ENCODE peak calls at places on chromosomes 1 and 21, in eight cellular contexts. One of them, this sample, is unnamed.

GRCh38 chr1:211683396-211684297 is 8.2 kb upstream of the NEK2 start:
- DNase-seq in cardiac muscle cell: no peak
- DNase-seq in Calu3: no peak
- DNase-seq in astrocyte of the spinal cord: no peak
- DNase-seq in progenitor cell of endocrine pancreas: no peak
- DNase-seq in HFFc6: no peak
- DNase-seq in GM23338: no peak
- DNase-seq in choroid plexus epithelial cell: no peak
- DNase-seq in this sample: no peak

GRCh38 chr1:108845991-108846390 is 10.9 kb downstream of the AKNAD1 start:
- DNase-seq in choroid plexus epithelial cell: no peak
- DNase-seq in GM23338: no peak
- DNase-seq in Calu3: no peak
- DNase-seq in cardiac muscle cell: no peak
- DNase-seq in progenitor cell of endocrine pancreas: no peak
- DNase-seq in astrocyte of the spinal cord: no peak
- DNase-seq in HFFc6: no peak
- DNase-seq in this sample: no peak

GRCh38 chr1:151881479-151881878 is 27.8 kb downstream of the THEM4 start:
- DNase-seq in HFFc6: no peak
- DNase-seq in choroid plexus epithelial cell: no peak
- DNase-seq in GM23338: peak
- DNase-seq in cardiac muscle cell: no peak
- DNase-seq in Calu3: no peak
- DNase-seq in progenitor cell of endocrine pancreas: no peak
- DNase-seq in astrocyte of the spinal cord: no peak
- DNase-seq in this sample: no peak

GRCh38 chr21:45220106-45220505 is 67.6 kb downstream of the POFUT2 start:
- DNase-seq in Calu3: no peak
- DNase-seq in HFFc6: no peak
- DNase-seq in progenitor cell of endocrine pancreas: no peak
- DNase-seq in astrocyte of the spinal cord: no peak
- DNase-seq in cardiac muscle cell: no peak
- DNase-seq in choroid plexus epithelial cell: peak
- DNase-seq in GM23338: no peak
- DNase-seq in this sample: no peak

GRCh38 chr1:24199291-24199900 is 12.3 kb upstream of the IFNLR1 start:
- DNase-seq in progenitor cell of endocrine pancreas: peak
- DNase-seq in HFFc6: peak
- DNase-seq in cardiac muscle cell: peak
- DNase-seq in Calu3: peak
- DNase-seq in astrocyte of the spinal cord: peak
- DNase-seq in choroid plexus epithelial cell: peak
- DNase-seq in GM23338: peak
- DNase-seq in this sample: peak

GRCh38 chr1:201760516-201760915 is 68.4 kb upstream of the IPO9 start:
- DNase-seq in HFFc6: no peak
- DNase-seq in astrocyte of the spinal cord: peak
- DNase-seq in choroid plexus epithelial cell: peak
- DNase-seq in cardiac muscle cell: no peak
- DNase-seq in progenitor cell of endocrine pancreas: no peak
- DNase-seq in Calu3: no peak
- DNase-seq in GM23338: peak
- DNase-seq in this sample: no peak

GRCh38 chr1:150021191-150021688 is 10.7 kb upstream of the OTUD7B start:
- DNase-seq in progenitor cell of endocrine pancreas: no peak
- DNase-seq in astrocyte of the spinal cord: no peak
- DNase-seq in Calu3: peak
- DNase-seq in cardiac muscle cell: peak
- DNase-seq in GM23338: no peak
- DNase-seq in choroid plexus epithelial cell: no peak
- DNase-seq in HFFc6: no peak
- DNase-seq in this sample: no peak

GRCh38 chr1:211135342-211135950 is 1.5 kb upstream of the KCNH1 start:
- DNase-seq in cardiac muscle cell: peak
- DNase-seq in progenitor cell of endocrine pancreas: no peak
- DNase-seq in GM23338: peak
- DNase-seq in astrocyte of the spinal cord: peak
- DNase-seq in Calu3: no peak
- DNase-seq in HFFc6: peak
- DNase-seq in choroid plexus epithelial cell: peak
- DNase-seq in this sample: no peak

GRCh38 chr1:153293480-153293775 is 19.3 kb downstream of the PGLYRP3 start:
- DNase-seq in Calu3: no peak
- DNase-seq in HFFc6: no peak
- DNase-seq in progenitor cell of endocrine pancreas: no peak
- DNase-seq in choroid plexus epithelial cell: no peak
- DNase-seq in GM23338: no peak
- DNase-seq in cardiac muscle cell: no peak
- DNase-seq in astrocyte of the spinal cord: no peak
- DNase-seq in this sample: no peak

GRCh38 chr1:153292740-153293479 is 19.8 kb downstream of the PGLYRP3 start:
- DNase-seq in choroid plexus epithelial cell: no peak
- DNase-seq in cardiac muscle cell: no peak
- DNase-seq in astrocyte of the spinal cord: no peak
- DNase-seq in HFFc6: no peak
- DNase-seq in Calu3: no peak
- DNase-seq in progenitor cell of endocrine pancreas: no peak
- DNase-seq in GM23338: peak
- DNase-seq in this sample: no peak

GRCh38 chr1:153292185-153292584 is 20.6 kb downstream of the PGLYRP3 start:
- DNase-seq in choroid plexus epithelial cell: no peak
- DNase-seq in astrocyte of the spinal cord: no peak
- DNase-seq in GM23338: no peak
- DNase-seq in progenitor cell of endocrine pancreas: no peak
- DNase-seq in cardiac muscle cell: no peak
- DNase-seq in Calu3: no peak
- DNase-seq in HFFc6: no peak
- DNase-seq in this sample: no peak

GRCh38 chr1:153291514-153291913 is 21.2 kb downstream of the PGLYRP3 start:
- DNase-seq in progenitor cell of endocrine pancreas: no peak
- DNase-seq in GM23338: no peak
- DNase-seq in astrocyte of the spinal cord: no peak
- DNase-seq in HFFc6: no peak
- DNase-seq in cardiac muscle cell: no peak
- DNase-seq in choroid plexus epithelial cell: no peak
- DNase-seq in Calu3: no peak
- DNase-seq in this sample: no peak

DNA sequence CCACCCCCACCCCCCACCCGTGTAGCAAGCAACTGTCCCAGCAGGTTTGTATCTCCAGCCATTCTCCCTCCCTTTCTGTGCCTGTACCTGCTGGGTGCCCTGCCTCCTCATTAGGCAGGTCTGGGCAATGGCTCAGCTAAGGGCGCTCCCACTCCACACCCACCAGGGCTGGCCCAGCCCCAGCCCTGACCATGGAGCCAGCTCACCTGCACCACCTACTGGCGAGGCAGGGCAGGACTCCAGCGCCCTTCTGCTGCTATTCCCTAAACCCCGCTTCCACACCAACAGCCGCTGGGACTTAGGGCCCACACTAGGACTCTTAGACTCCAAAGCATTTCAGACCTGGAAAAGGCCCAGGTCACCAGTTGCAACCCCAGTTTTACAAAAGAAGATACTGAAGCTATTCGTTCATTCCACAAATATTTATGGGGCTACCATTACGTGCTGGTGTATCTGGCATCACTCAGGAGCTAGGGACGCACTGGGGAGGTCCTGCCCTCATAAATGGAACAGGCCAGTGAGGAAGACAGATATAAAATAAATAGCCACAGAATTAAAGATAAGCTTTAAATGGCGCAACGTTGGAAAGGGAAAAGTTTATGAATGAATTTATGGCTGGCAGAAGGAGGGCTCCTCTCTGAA is 24.0 kb downstream of the PGLYRP3 start:
- DNase-seq in choroid plexus epithelial cell: no peak
- DNase-seq in astrocyte of the spinal cord: no peak
- DNase-seq in GM23338: peak
- DNase-seq in cardiac muscle cell: no peak
- DNase-seq in progenitor cell of endocrine pancreas: no peak
- DNase-seq in HFFc6: no peak
- DNase-seq in Calu3: peak
- DNase-seq in this sample: peak
- TF ChIP-seq CTCF in choroid plexus epithelial cell: peak
- TF ChIP-seq CTCF in astrocyte of the spinal cord: peak
- TF ChIP-seq CTCF in GM23338: peak
- TF ChIP-seq CTCF in cardiac muscle cell: peak
- TF ChIP-seq CTCF in progenitor cell of endocrine pancreas: peak
- TF ChIP-seq CTCF in HFFc6: peak
- TF ChIP-seq CTCF in Calu3: peak
- TF ChIP-seq CTCF in this sample: peak

GRCh38 chr1:180501865-180502360 is 464 bp downstream of the ACBD6 start:
- DNase-seq in astrocyte of the spinal cord: no peak
- DNase-seq in Calu3: no peak
- DNase-seq in choroid plexus epithelial cell: no peak
- DNase-seq in GM23338: peak
- DNase-seq in cardiac muscle cell: no peak
- DNase-seq in progenitor cell of endocrine pancreas: no peak
- DNase-seq in HFFc6: peak
- DNase-seq in this sample: no peak

GRCh38 chr1:180500689-180501088 is 1.7 kb downstream of the ACBD6 start:
- DNase-seq in GM23338: no peak
- DNase-seq in astrocyte of the spinal cord: no peak
- DNase-seq in cardiac muscle cell: no peak
- DNase-seq in progenitor cell of endocrine pancreas: no peak
- DNase-seq in HFFc6: no peak
- DNase-seq in choroid plexus epithelial cell: no peak
- DNase-seq in Calu3: no peak
- DNase-seq in this sample: no peak

GRCh38 chr1:180503274-180503862 is 991 bp upstream of the ACBD6 start:
- DNase-seq in cardiac muscle cell: no peak
- DNase-seq in progenitor cell of endocrine pancreas: no peak
- DNase-seq in GM23338: no peak
- DNase-seq in astrocyte of the spinal cord: no peak
- DNase-seq in choroid plexus epithelial cell: peak
- DNase-seq in HFFc6: no peak
- DNase-seq in Calu3: peak
- DNase-seq in this sample: no peak

GRCh38 chr1:180504186-180504585 is 1.8 kb upstream of the ACBD6 start:
- DNase-seq in HFFc6: no peak
- DNase-seq in cardiac muscle cell: no peak
- DNase-seq in astrocyte of the spinal cord: no peak
- DNase-seq in choroid plexus epithelial cell: no peak
- DNase-seq in progenitor cell of endocrine pancreas: no peak
- DNase-seq in Calu3: no peak
- DNase-seq in GM23338: no peak
- DNase-seq in this sample: no peak

DNA sequence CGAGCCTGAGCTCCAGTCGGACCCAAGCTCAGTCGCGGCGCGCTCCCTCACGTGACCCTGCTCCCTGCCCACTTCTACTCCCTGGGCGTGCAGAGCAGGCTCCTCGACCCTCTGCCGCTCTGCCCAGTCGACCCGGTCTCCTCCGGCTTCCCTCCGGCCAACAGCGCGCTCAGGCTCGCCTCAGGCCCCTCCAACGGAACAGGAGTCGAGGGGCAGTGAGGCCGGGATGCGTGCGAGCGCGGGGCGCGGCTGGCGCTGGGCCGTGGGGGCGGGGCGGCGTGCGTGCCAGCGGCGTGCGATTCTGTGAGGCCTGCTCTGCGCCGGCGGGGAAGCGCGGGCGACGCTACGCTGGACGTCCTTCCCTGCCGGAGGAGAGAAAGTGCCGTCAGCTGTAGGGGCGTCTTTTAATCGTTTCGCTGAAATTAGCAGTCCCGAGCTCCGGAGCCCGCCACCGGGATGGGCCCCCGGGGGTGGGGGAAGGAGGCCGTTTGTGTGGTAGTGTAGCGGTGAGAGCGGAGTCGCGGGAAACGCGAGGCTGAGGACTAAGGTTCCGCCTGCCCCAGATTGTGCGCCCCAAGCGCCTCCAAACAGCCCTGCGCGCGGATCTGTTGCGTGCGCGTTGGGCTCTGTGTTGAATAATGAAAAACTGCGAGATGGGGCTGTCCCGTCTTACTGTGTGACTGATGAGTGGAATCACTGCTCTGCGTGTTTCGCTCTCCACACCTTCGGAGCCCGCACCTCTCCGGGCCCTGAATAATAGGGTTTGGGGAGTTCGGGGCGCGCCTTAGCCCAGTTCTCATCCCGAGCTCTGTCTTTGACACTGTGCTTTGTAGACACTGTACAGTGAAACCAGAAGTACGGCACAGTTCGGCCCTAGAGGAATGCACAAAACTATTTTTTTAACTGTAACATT is at the start of gene ACBD6:
- DNase-seq in GM23338: peak
- DNase-seq in choroid plexus epithelial cell: peak
- DNase-seq in progenitor cell of endocrine pancreas: peak
- DNase-seq in HFFc6: peak
- DNase-seq in astrocyte of the spinal cord: peak
- DNase-seq in Calu3: peak
- DNase-seq in cardiac muscle cell: peak
- DNase-seq in this sample: peak
- TF ChIP-seq CTCF in GM23338: peak
- TF ChIP-seq CTCF in choroid plexus epithelial cell: peak
- TF ChIP-seq CTCF in progenitor cell of endocrine pancreas: peak
- TF ChIP-seq CTCF in HFFc6: peak
- TF ChIP-seq CTCF in astrocyte of the spinal cord: peak
- TF ChIP-seq CTCF in Calu3: no peak
- TF ChIP-seq CTCF in cardiac muscle cell: peak
- TF ChIP-seq CTCF in this sample: no peak

GRCh38 chr1:226547754-226548191 is 791 bp upstream of the STUM start:
- DNase-seq in HFFc6: peak
- DNase-seq in choroid plexus epithelial cell: peak
- DNase-seq in cardiac muscle cell: peak
- DNase-seq in progenitor cell of endocrine pancreas: peak
- DNase-seq in astrocyte of the spinal cord: peak
- DNase-seq in GM23338: peak
- DNase-seq in Calu3: peak
- DNase-seq in this sample: peak
- TF ChIP-seq CTCF in HFFc6: peak
- TF ChIP-seq CTCF in choroid plexus epithelial cell: peak
- TF ChIP-seq CTCF in cardiac muscle cell: peak
- TF ChIP-seq CTCF in progenitor cell of endocrine pancreas: peak
- TF ChIP-seq CTCF in astrocyte of the spinal cord: peak
- TF ChIP-seq CTCF in GM23338: peak
- TF ChIP-seq CTCF in Calu3: peak
- TF ChIP-seq CTCF in this sample: peak

DNA sequence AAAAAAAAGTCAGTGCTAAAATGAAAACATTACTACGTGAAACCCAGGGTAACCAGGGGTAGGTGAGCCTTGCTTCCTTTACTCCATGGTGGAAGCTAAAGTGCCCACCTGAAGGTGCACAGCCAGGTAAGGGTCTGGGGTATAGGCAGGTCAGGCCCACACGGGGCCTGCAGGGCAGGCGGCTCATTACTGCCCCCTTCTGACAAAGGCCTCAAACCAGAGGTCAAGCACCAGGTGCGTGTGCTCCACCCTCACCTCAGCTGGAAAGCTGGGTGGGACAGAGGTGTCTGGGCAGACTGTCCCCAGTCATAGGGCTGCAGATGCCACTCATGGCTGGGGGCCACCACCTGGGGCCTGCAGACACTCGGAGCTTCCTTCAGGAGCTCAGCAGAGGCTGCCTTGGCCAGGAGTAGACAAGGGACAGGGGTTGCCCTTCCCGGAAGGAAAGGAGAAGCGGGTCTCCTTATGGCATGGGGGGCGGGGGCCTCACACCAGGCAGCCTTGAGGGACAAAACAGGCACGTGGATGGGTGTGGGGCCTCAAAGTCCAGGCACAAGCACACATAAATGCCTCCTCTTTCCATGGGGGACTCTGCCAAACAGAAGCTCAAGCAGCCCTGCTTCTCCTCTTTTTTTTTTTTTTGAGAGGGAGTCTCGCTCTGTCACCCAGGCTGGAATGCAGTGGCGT is 36.2 kb downstream of the ACOT7 start:
- DNase-seq in cardiac muscle cell: no peak
- DNase-seq in astrocyte of the spinal cord: no peak
- DNase-seq in progenitor cell of endocrine pancreas: no peak
- DNase-seq in GM23338: peak
- DNase-seq in choroid plexus epithelial cell: no peak
- DNase-seq in HFFc6: no peak
- DNase-seq in Calu3: no peak
- DNase-seq in this sample: no peak
- TF ChIP-seq CTCF in cardiac muscle cell: peak
- TF ChIP-seq CTCF in astrocyte of the spinal cord: peak
- TF ChIP-seq CTCF in progenitor cell of endocrine pancreas: peak
- TF ChIP-seq CTCF in GM23338: peak
- TF ChIP-seq CTCF in choroid plexus epithelial cell: peak
- TF ChIP-seq CTCF in HFFc6: peak
- TF ChIP-seq CTCF in Calu3: no peak
- TF ChIP-seq CTCF in this sample: no peak

This sample was measured in nephron progenitor cell.